ENCODE peak calls at places on chromosome 6, in nine cellular contexts. V, M, Z, Y, F, D, T, Q and E are unnamed samples.

GRCh38 chr6:138666636-138667035 is 106.9 kb upstream of the CCDC28A start:
- DNase-seq in V (no peak), M (peak), Z (no peak), Y (no peak), F (no peak), D (no peak), T (no peak), Q (no peak), E (no peak)

GRCh38 chr6:130107710-130108109 is 89.3 kb downstream of the L3MBTL3 start:
- DNase-seq in V (peak), M (no peak), Z (no peak), Y (no peak), F (no peak), D (no peak), T (no peak), Q (no peak), E (no peak)

GRCh38 chr6:105794263-105794662 is 291.9 kb upstream of the PRDM1 start:
- DNase-seq in V (no peak), M (no peak), Z (peak), Y (peak), F (no peak), D (peak), T (peak), Q (peak), E (no peak)

GRCh38 chr6:81475646-81476045 is 276.8 kb downstream of the TENT5A start:
- DNase-seq in V (no peak), M (no peak), Z (no peak), Y (no peak), F (no peak), D (no peak), T (no peak), Q (no peak), E (no peak)

GRCh38 chr6:345747-346388 is 45.7 kb upstream of the IRF4 start:
- DNase-seq in V (no peak), M (peak), Z (no peak), Y (no peak), F (no peak), D (peak), T (no peak), Q (no peak), E (no peak)

GRCh38 chr6:37007340-37008043 is 2.0 kb downstream of the FGD2 start:
- DNase-seq in V (peak), M (no peak), Z (no peak), Y (no peak), F (peak), D (no peak), T (no peak), Q (no peak), E (peak)

GRCh38 chr6:93164781-93165180 is 254.6 kb downstream of the EPHA7 start:
- DNase-seq in V (no peak), M (no peak), Z (no peak), Y (no peak), F (no peak), D (no peak), T (no peak), Q (no peak), E (no peak)

GRCh38 chr6:16106991-16107787 is 21.7 kb upstream of the MYLIP start:
- DNase-seq in V (no peak), M (no peak), Z (no peak), Y (no peak), F (no peak), D (no peak), T (no peak), Q (no peak), E (no peak)

GRCh38 chr6:20129290-20130088 is 82.8 kb downstream of the MBOAT1 start:
- DNase-seq in V (no peak), M (no peak), Z (no peak), Y (no peak), F (no peak), D (no peak), T (no peak), Q (no peak), E (no peak)

GRCh38 chr6:6721606-6722005 is 133.1 kb downstream of the LY86 start:
- DNase-seq in V (no peak), M (no peak), Z (no peak), Y (no peak), F (no peak), D (no peak), T (no peak), Q (no peak), E (no peak)

GRCh38 chr6:81861281-81861680 is 108.8 kb upstream of the TENT5A start:
- DNase-seq in V (no peak), M (no peak), Z (no peak), Y (no peak), F (no peak), D (no peak), T (no peak), Q (no peak), E (no peak)

GRCh38 chr6:170024940-170025339 is 265.9 kb downstream of the DLL1 start:
- DNase-seq in V (no peak), M (no peak), Z (no peak), Y (peak), F (no peak), D (peak), T (no peak), Q (peak), E (no peak)

GRCh38 chr6:51339728-51340127 is 521.1 kb downstream of the TFAP2B start:
- DNase-seq in V (no peak), M (no peak), Z (peak), Y (no peak), F (no peak), D (no peak), T (no peak), Q (no peak), E (no peak)

GRCh38 chr6:17580518-17581048 is 19.5 kb upstream of the FAM8A1 start:
- DNase-seq in V (peak), M (peak), Z (peak), Y (peak), F (no peak), D (peak), T (peak), Q (no peak), E (no peak)

GRCh38 chr6:144286503-144287393 is 1.6 kb downstream of the UTRN start:
- DNase-seq in V (peak), M (peak), Z (peak), Y (peak), F (no peak), D (peak), T (peak), Q (peak), E (peak)

GRCh38 chr6:25342784-25343183 is 63.6 kb downstream of the CARMIL1 start:
- DNase-seq in V (no peak), M (peak), Z (no peak), Y (no peak), F (no peak), D (no peak), T (no peak), Q (no peak), E (no peak)

GRCh38 chr6:29561091-29561490 is 1.6 kb upstream of the UBD start:
- DNase-seq in V (no peak), M (no peak), Z (no peak), Y (no peak), F (no peak), D (no peak), T (no peak), Q (no peak), E (no peak)

GRCh38 chr6:42402184-42402583 is 49.5 kb downstream of the TRERF1 start:
- DNase-seq in V (no peak), M (no peak), Z (no peak), Y (no peak), F (no peak), D (no peak), T (peak), Q (peak), E (peak)

GRCh38 chr6:130018292-130018829 is at the start of gene L3MBTL3:
- DNase-seq in V (peak), M (peak), Z (peak), Y (peak), F (peak), D (peak), T (peak), Q (peak), E (peak)

GRCh38 chr6:147508871-147509608 is 550 bp downstream of the SAMD5 start:
- DNase-seq in V (peak), M (no peak), Z (no peak), Y (no peak), F (no peak), D (no peak), T (no peak), Q (peak), E (peak)

GRCh38 chr6:97133071-97133470 is 149.9 kb downstream of the MMS22L start:
- DNase-seq in V (no peak), M (peak), Z (no peak), Y (no peak), F (no peak), D (no peak), T (no peak), Q (no peak), E (no peak)

GRCh38 chr6:8494730-8495129 is 59.4 kb upstream of the SLC35B3 start:
- DNase-seq in V (no peak), M (no peak), Z (no peak), Y (no peak), F (no peak), D (no peak), T (no peak), Q (no peak), E (no peak)

GRCh38 chr6:8499540-8499939 is 64.2 kb upstream of the SLC35B3 start:
- DNase-seq in V (no peak), M (no peak), Z (no peak), Y (no peak), F (no peak), D (no peak), T (peak), Q (no peak), E (no peak)
- TF ChIP-seq CTCF in V (no peak), M (peak), Z (peak), Y (peak), F (no peak), D (no peak), T (peak), Q (peak), E (peak)

GRCh38 chr6:70210462-70210861 is 92.4 kb downstream of the COL9A1 start:
- DNase-seq in V (no peak), M (no peak), Z (no peak), Y (no peak), F (no peak), D (no peak), T (no peak), Q (no peak), E (peak)

GRCh38 chr6:70208235-70208790 is 94.6 kb downstream of the COL9A1 start:
- DNase-seq in V (no peak), M (no peak), Z (no peak), Y (no peak), F (no peak), D (no peak), T (no peak), Q (no peak), E (no peak)
- TF ChIP-seq CTCF in V (no peak), M (no peak), Z (no peak), Y (no peak), F (no peak), D (no peak), T (no peak), Q (no peak), E (no peak)

DNA sequence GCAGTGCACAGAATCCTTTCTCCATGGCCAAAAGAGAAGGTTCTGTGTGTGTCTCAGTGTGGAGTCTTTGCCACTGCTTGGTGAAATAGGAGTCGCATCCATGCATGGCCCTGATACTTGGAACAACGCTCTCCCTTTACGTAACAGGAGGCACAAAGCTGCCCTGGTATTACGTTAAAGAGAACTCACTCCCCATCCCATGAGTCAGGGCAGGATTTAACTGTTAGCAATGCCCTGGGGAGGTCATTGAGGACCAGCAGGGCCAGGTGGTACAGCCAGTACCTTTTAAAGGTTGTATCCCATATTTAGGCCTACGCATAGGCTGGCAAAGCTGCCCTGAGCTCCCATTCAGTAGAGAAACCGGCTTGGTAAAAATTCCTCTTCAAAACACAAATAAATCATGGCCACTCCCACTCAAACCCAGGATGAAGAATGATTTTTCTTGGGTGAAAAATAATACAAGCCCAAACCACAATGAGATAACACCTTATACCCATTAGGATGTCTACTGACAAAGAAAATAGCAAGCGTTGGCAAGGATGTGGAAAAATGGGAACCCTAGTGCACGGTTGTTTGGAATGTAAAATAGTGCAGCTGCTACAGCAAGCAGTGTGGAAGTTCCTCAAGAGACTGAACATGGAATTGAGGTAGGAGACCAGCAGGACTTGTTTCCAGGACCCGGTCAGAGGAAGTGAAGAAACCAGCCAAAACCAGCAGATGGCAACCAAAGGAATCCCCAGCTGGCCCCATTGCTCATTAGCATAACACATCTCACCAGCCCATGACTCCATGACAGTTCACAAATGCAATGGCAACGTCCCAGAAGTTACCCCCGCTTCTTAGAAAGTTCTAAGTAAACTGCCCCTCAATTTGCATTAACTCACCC is 37.0 kb downstream of the MYLK4 start:
- DNase-seq in V (no peak), M (peak), Z (no peak), Y (peak), F (no peak), D (no peak), T (no peak), Q (no peak), E (no peak)
- TF ChIP-seq CTCF in V (no peak), M (peak), Z (no peak), Y (peak), F (no peak), D (no peak), T (no peak), Q (no peak), E (no peak)

DNA sequence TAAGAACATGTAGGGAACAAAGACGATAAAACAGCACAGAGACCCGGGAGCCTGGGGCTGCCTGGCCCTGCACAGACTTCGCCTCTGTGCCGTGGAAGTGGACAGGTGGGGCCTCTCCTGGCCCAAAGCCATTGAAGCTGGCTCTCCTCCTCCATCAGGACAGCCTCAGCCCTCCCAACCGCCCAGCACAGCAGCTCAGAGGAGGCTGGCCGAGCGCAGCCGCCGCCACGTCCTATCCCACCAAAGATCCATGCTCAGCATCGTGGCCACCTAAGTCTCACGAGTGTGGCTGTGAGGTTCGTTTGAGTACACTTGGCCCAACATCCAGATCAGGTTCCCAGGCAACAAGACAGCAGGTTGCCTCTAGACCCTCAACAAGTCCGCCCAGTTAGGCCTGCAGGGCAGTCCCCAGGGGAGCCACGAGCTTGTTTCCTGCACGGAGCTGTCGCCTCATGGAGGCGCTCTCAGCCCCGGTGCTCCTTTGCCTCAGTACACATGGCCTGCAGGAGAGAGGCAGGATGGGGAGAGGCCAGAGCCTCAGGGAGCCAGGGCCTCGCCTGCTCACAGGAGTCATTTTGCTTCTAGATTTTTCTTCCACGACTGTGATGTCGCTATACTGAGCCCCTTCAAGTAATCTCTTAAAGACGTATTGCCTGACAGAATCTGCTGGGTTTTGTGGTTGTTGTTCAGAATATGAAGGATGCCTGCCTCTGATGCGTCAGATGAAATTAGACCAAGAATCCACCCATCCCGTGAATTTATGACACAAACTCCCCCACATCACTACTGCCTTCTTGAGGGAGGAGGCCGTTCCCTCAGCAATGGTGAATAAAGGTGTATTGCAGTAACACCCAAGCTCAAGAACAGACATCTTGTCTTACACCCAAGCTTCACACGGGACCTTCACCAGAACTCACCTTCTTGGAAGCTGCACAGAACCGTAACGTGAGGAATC is 102.7 kb downstream of the RNASET2 start:
- DNase-seq in V (no peak), M (no peak), Z (peak), Y (no peak), F (no peak), D (no peak), T (no peak), Q (no peak), E (no peak)
- TF ChIP-seq CTCF in V (no peak), M (no peak), Z (peak), Y (no peak), F (no peak), D (no peak), T (no peak), Q (no peak), E (no peak)